ENCODE peak calls at places on chromosomes 3 and 15, in seven cellular contexts. I is breast epithelium, E is astrocyte, K is MM.1S, V is adrenal gland, F is uterus, H is cardiac muscle cell. M is an unnamed sample.
A peak's percentile ranks its signal among the peaks of the same experiment; 100 is the strongest.

GRCh38 chr3:53023072-53023823 is 22.6 kb downstream of the SFMBT1 start:
- DNase-seq in I (no peak), E (no peak), K (no peak), V (no peak), F (no peak), H (no peak), M (no peak)

GRCh38 chr15:33864360-33865075 is 103.8 kb upstream of the CHRM5 start:
- DNase-seq in I (no peak), E (no peak), K (no peak), V (no peak), F (no peak), H (no peak), M (no peak)

GRCh38 chr15:31214864-31215489 is 111.7 kb upstream of the KLF13 start:
- DNase-seq in I (peak; percentile 86), E (no peak), K (no peak), V (peak; percentile 70), F (peak; percentile 63), H (no peak), M (no peak)

GRCh38 chr15:79007066-79007465 is 62.2 kb upstream of the CTSH start:
- DNase-seq in I (no peak), E (no peak), K (peak; percentile 23), V (peak; percentile 74), F (no peak), H (peak; percentile 82), M (peak; percentile 71)

GRCh38 chr3:62723171-62723570 is 152.0 kb downstream of the CADPS start:
- DNase-seq in I (no peak), E (no peak), K (no peak), V (no peak), F (no peak), H (no peak), M (peak; percentile 23)

GRCh38 chr3:139460096-139460495 is 16.2 kb downstream of the RBP2 start:
- DNase-seq in I (no peak), E (no peak), K (no peak), V (no peak), F (no peak), H (no peak), M (no peak)

GRCh38 chr3:195126073-195126605 is 144.8 kb downstream of the XXYLT1 start:
- DNase-seq in I (no peak), E (no peak), K (no peak), V (no peak), F (no peak), H (no peak), M (no peak)

GRCh38 chr15:29854413-29854812 is 32.1 kb upstream of the TJP1 start:
- DNase-seq in I (no peak), E (no peak), K (no peak), V (no peak), F (no peak), H (no peak), M (no peak)

GRCh38 chr15:28919201-28919627 is 33.4 kb downstream of the APBA2 start:
- DNase-seq in I (no peak), E (no peak), K (no peak), V (no peak), F (no peak), H (no peak), M (no peak)

GRCh38 chr3:129211772-129212171 is 28.1 kb upstream of the CNBP start:
- DNase-seq in I (peak; percentile 26), E (peak; percentile 84), K (no peak), V (peak; percentile 92), F (peak; percentile 85), H (no peak), M (no peak)

GRCh38 chr3:132464066-132464465 is 46.8 kb downstream of the DNAJC13 start:
- DNase-seq in I (no peak), E (peak; percentile 65), K (no peak), V (no peak), F (no peak), H (no peak), M (no peak)
- H3K27ac ChIP-seq in I (no peak overlapping the region), E (no peak overlapping the region), K (no peak overlapping the region), V (no peak overlapping the region), F (no peak overlapping the region), H (no peak overlapping the region), M (peak overlapping the region; percentile 43)

GRCh38 chr3:126465928-126466564 is 9.6 kb downstream of the ZXDC start:
- DNase-seq in I (no peak), E (no peak), K (no peak), V (no peak), F (peak; percentile 17), H (no peak), M (no peak)
- H3K36me3 ChIP-seq in I (peaks cover 4% of the 10 kb centered on the region), E (peaks cover 50% of the 10 kb centered on the region), K (peaks cover 14% of the 10 kb centered on the region), V (peaks cover 98% of the 10 kb centered on the region), F (no peaks in the 10 kb centered on the region), H (peaks cover 48% of the 10 kb centered on the region), M (peaks cover 99% of the 10 kb centered on the region)

DNA sequence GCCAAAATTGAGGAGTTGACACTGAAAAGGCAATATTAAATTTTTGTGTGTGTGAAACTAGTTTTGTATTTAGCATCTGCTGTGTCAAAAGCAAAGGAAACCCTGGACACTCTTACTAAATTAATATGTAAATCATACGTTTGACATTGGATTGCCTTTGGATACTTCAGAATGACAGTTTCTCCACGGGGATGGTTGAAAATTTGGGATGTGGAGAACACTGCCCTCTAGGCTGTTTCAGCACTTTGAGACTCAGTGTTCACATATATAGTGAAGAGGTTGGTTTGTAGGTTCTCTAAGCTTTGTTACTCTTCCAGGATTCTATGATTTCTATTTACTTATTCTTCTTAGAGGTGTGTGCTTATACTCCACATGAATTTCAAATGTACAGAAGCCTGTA is 3.0 kb downstream of the ROBO2 start:
- DNase-seq in I (no peak), E (no peak), K (no peak), V (no peak), F (no peak), H (peak; percentile 27), M (no peak)
- TF ChIP-seq CTCF in I (no peak), E (peak; percentile 24), K (no peak), V (no peak), F (no peak), H (no peak), M (peak; percentile 39)

GRCh38 chr15:96332854-96333193 is 2.3 kb downstream of the NR2F2 start:
- DNase-seq in I (no peak), E (no peak), K (no peak), V (no peak), F (no peak), H (no peak), M (no peak)
- H3K27ac ChIP-seq in I (peak overlapping the region; percentile 99), E (peak overlapping the region; percentile 86), K (no peak overlapping the region), V (peak overlapping the region; percentile 94), F (peak overlapping the region; percentile 94), H (no peak overlapping the region), M (no peak overlapping the region)

DNA sequence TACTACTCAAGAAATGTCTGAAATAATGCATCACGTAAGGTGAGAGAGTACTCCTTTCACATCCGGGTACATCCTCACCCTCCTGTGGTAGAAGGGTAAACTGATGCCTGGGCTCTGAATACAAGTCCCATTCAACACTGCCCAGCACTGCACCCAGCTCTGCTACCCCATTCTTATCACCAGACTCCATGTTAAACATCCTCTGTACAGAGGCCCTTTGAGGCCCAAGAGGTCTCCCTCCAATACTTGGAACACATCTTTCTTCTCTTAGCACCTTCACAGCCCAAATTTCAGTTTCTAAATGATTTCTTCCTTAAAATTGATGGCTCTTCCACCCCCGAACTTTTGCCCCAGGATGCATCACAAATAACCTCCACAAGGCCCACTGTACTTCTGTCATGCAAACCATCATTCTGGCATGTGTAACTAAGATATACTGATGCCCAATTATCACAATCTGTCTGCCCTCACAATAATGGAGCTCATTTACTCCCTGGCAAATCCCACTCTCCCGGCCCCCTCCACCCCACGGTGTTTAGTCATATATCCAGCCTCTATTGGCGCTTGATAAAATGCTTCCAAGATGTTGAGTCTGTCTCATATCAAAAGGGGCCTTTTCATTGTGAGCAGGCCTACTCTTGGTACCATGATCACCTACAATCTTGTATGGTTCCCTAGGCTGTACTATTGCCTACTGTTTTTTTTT is 12.6 kb upstream of the GPX1 start:
- DNase-seq in I (no peak), E (no peak), K (no peak), V (no peak), F (no peak), H (no peak), M (no peak)
- H3K36me3 ChIP-seq in I (no peaks in the 10 kb centered on the region), E (peaks cover 43% of the 10 kb centered on the region), K (peaks cover 22% of the 10 kb centered on the region), V (peaks cover 82% of the 10 kb centered on the region), F (no peaks in the 10 kb centered on the region), H (peaks cover 42% of the 10 kb centered on the region), M (peaks cover 94% of the 10 kb centered on the region)

DNA sequence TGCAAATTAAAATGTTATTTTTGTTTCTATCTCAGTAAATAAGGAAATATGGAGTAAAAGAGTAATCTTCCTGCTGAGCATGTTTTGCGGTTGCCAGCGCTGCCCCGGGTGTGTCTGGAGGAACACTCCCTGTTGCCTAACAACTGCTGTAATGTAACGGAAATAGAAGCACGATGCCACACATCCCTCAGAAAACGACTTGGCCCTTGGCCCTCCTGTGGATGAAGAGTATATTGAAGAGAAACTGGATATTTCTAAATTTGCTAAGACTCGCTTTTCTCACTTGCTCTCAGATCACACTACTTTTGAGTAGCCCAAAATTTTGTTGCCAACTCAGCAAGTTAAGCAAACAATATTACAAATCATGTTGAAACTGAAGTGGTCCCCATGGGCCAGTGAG is 18.9 kb downstream of the CX3CR1 start:
- DNase-seq in I (peak; percentile 80), E (peak; percentile 77), K (peak; percentile 89), V (peak; percentile 88), F (peak; percentile 87), H (peak; percentile 68), M (no peak)
- TF ChIP-seq CTCF in I (peak; percentile 31), E (peak; percentile 41), K (peak; percentile 53), V (peak; percentile 34), F (peak; percentile 46), H (peak; percentile 43), M (peak; percentile 4)